ENCODE peak calls at places on chromosomes 7 and 10, in four cellular contexts. X, B, D and Q are unnamed samples.

GRCh38 chr7:138099813-138100212 is 23.6 kb downstream of the AKR1D1 start:
- DNase-seq in X (no peak), B (no peak), D (no peak), Q (no peak)

GRCh38 chr7:66697451-66698438 is 42.8 kb upstream of the RABGEF1 start:
- DNase-seq in X (no peak), B (peak), D (no peak), Q (no peak)

GRCh38 chr7:138000081-138000701 is 1.7 kb downstream of the CREB3L2 start:
- DNase-seq in X (no peak), B (peak), D (peak), Q (peak)

GRCh38 chr10:71770789-71771188 is 2.5 kb downstream of the VSIR start:
- DNase-seq in X (no peak), B (no peak), D (no peak), Q (no peak)

GRCh38 chr10:23408330-23408976 is 30.4 kb upstream of the OTUD1 start:
- DNase-seq in X (no peak), B (peak), D (no peak), Q (no peak)

GRCh38 chr7:36625247-36625646 is 99.0 kb downstream of the AOAH start:
- DNase-seq in X (no peak), B (no peak), D (no peak), Q (no peak)

GRCh38 chr10:107971411-107971810 is 806.9 kb upstream of the SORCS1 start:
- DNase-seq in X (no peak), B (no peak), D (no peak), Q (no peak)

GRCh38 chr7:30475580-30475979 is 3.0 kb downstream of the NOD1 start:
- DNase-seq in X (peak), B (no peak), D (no peak), Q (no peak)

GRCh38 chr10:126252884-126253612 is 135.2 kb downstream of the ADAM12 start:
- DNase-seq in X (no peak), B (peak), D (no peak), Q (no peak)

GRCh38 chr7:112395411-112395810 is 54.8 kb upstream of the IFRD1 start:
- DNase-seq in X (no peak), B (no peak), D (peak), Q (no peak)

GRCh38 chr7:27163776-27164380 is 1.5 kb downstream of the HOXA9 start:
- DNase-seq in X (no peak), B (no peak), D (no peak), Q (no peak)

GRCh38 chr10:90326498-90327267 is 531.2 kb downstream of the HTR7 start:
- DNase-seq in X (no peak), B (peak), D (no peak), Q (no peak)

GRCh38 chr7:142669074-142669654 is 80.1 kb upstream of the PRSS1 start:
- DNase-seq in X (no peak), B (peak), D (peak), Q (no peak)

GRCh38 chr7:96361116-96361857 is 39.4 kb upstream of the SLC25A13 start:
- DNase-seq in X (no peak), B (no peak), D (no peak), Q (no peak)

GRCh38 chr10:131774618-131775443 is 126.0 kb upstream of the PPP2R2D start:
- DNase-seq in X (peak), B (no peak), D (no peak), Q (peak)

GRCh38 chr10:99870051-99870730 is 87.8 kb downstream of the ABCC2 start:
- DNase-seq in X (no peak), B (no peak), D (no peak), Q (no peak)

GRCh38 chr7:41925946-41926345 is 223.1 kb upstream of the INHBA start:
- DNase-seq in X (no peak), B (peak), D (no peak), Q (no peak)

GRCh38 chr7:4549681-4550080 is 132.4 kb upstream of the FOXK1 start:
- DNase-seq in X (no peak), B (no peak), D (peak), Q (no peak)

GRCh38 chr7:96045181-96045580 is 272.8 kb downstream of the DYNC1I1 start:
- DNase-seq in X (no peak), B (no peak), D (no peak), Q (no peak)

GRCh38 chr7:149558149-149558861 is 60.7 kb upstream of the ZNF746 start:
- DNase-seq in X (no peak), B (peak), D (no peak), Q (no peak)

GRCh38 chr10:48598243-48598935 is 6.5 kb downstream of the ARHGAP22 start:
- DNase-seq in X (no peak), B (no peak), D (no peak), Q (no peak)

GRCh38 chr10:11655839-11656238 is 44.4 kb upstream of the USP6NL start:
- DNase-seq in X (no peak), B (no peak), D (no peak), Q (no peak)

GRCh38 chr7:32164341-32164996 is 94.3 kb upstream of the PDE1C start:
- DNase-seq in X (peak), B (peak), D (peak), Q (peak)

GRCh38 chr10:88042162-88043100 is 179.0 kb downstream of the PTEN start:
- DNase-seq in X (no peak), B (peak), D (peak), Q (peak)

GRCh38 chr10:36023939-36024338 is 381.8 kb upstream of the FZD8 start:
- DNase-seq in X (no peak), B (peak), D (peak), Q (no peak)

DNA sequence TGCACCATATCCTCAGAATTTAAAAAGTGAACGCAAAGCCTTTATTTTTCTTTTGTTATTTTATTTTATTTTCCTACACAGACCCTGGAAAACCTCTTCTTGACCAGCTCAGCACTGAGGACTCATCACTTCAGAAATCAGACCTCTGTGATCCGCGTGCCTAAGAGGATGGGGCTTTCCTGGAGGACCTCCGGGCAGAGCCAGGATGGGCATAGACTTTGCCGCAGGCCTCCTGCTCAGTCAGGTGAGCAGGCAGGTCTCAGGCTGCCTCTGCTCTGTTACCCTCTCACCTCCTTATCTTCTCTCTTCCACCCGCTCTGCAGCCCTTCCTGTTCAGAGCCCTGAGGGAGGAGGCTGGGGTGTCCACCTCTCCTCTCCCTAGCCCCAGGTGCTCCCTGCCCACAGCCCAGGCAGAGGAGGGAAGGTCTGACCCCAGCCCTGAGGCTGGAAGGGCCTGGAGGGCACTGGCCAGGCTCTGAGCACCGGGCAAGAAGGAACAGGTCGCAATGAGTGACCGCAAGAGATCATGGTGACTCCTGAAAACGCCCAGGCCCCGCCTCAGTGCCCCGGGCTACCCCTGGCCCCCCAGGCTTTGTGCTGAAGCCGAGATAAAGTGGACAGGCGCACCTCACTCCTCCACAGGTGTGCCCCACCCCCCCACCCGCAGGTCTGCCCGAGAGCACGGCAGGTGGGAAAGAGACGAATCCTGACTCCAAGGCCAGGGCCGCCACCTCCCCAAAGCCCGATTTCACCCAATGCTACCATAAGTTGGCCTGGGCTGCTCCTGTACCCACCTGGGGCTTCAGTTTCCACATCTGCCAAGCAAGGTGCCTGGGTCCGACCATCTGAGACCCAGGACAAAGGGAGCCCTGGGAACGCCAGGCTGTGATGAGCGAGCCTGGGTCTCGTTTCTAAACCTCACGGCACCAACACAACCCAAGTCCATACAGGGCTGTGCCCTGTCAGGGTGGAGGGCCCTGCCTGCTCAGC is 2.8 kb downstream of the CALML5 start:
- DNase-seq in X (no peak), B (no peak), D (no peak), Q (no peak)
- H3K4ac ChIP-seq in X (peak), B (no peak), D (no peak), Q (no peak)

GRCh38 chr7:47779341-47779771 is 168.9 kb downstream of the PKD1L1 start:
- DNase-seq in X (no peak), B (no peak), D (no peak), Q (no peak)
- H4K5ac ChIP-seq in X (no peak), B (peak), D (no peak), Q (no peak)

DNA sequence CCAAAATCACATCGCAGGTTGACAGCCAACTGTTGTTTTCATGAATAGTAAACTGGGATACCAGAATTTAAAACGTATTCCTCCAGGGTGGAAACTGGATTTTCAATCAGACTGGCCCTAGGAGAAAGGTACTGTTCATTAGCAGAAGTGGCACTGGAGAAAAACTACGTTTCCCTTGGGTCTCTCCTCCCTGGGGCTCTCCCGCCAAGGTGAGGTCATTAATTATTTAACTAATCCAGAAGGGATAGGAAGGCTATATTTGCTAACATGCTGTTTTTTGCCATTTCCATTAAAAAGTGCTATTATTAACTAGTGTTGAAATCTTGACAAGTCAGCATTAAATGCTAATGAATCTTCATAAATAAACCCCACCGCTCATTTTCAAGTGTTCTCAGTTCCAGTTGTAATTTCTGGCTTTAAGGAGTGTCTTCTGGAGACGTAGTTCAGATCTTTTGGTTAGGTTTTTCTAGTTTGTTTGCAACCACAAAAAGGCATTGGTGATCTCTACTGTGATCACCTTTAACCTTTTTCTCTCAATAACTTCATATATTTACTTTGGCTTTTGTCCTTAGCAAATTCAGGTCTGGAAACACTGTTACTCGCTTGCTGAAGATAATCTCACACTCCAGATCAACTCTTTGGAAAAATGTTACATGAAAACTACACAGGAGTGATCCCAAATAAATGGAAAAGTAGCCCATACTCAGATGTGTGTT is 25.0 kb downstream of the RHEB start:
- DNase-seq in X (no peak), B (no peak), D (no peak), Q (no peak)
- H3K4ac ChIP-seq in X (no peak), B (no peak), D (no peak), Q (no peak)

DNA sequence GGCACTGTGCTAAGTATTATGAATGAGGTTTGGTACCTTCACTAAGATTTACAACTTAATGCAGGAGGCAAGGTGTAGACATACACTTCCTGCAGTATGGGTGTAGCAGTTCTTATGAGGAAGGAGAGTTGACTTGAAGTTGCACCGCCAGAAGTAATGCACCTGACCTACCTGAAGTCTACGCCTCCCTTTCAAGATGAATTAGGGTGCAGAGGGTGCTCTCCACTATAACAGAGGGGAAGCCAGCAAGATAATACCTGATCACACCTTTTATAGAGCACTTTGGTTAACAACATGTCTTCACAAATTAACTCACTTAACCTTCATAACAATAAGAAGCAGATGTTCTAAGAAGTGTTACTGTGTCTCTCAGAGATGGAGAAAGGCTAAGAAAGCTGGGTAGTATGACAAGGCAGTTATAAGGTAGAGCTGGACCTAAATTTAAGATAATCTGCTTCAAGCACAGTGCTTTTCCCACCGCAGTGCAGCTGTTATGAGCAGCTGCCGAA is 552 bp upstream of the RAB18 start:
- DNase-seq in X (no peak), B (no peak), D (no peak), Q (no peak)
- H4K5ac ChIP-seq in X (no peak), B (peak), D (no peak), Q (no peak)

GRCh38 chr7:101124376-101125056 is 2.4 kb upstream of the SERPINE1 start:
- DNase-seq in X (no peak), B (peak), D (peak), Q (no peak)

GRCh38 chr7:101125989-101126650 is 784 bp upstream of the SERPINE1 start:
- DNase-seq in X (no peak), B (peak), D (no peak), Q (no peak)

GRCh38 chr7:101127460-101128039 is 646 bp downstream of the SERPINE1 start:
- DNase-seq in X (no peak), B (no peak), D (no peak), Q (no peak)

GRCh38 chr7:101128040-101128834 is 1.3 kb downstream of the SERPINE1 start:
- DNase-seq in X (no peak), B (no peak), D (no peak), Q (no peak)

DNA sequence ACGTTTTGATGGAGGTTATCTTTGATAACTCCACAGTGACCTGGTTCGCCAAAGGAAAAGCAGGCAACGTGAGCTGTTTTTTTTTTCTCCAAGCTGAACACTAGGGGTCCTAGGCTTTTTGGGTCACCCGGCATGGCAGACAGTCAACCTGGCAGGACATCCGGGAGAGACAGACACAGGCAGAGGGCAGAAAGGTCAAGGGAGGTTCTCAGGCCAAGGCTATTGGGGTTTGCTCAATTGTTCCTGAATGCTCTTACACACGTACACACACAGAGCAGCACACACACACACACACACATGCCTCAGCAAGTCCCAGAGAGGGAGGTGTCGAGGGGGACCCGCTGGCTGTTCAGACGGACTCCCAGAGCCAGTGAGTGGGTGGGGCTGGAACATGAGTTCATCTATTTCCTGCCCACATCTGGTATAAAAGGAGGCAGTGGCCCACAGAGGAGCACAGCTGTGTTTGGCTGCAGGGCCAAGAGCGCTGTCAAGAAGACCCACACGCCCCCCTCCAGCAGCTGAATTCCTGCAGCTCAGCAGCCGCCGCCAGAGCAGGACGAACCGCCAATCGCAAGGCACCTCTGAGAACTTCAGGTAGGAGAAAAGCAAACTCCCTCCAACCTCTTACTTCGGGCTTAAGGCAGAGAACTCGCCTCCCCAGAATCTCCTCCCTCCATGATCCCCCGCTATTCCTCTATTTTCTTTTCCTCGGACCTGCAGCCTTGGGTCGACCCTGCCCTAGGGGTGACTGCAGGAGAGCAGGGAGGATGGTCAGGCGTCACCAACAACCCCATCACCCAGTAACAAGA is at the start of gene SERPINE1:
- DNase-seq in X (peak), B (peak), D (peak), Q (peak)
- H3K4ac ChIP-seq in X (peak), B (peak), D (peak), Q (no peak)

GRCh38 chr7:20894806-20895205 is 108.1 kb upstream of the SP8 start:
- DNase-seq in X (no peak), B (no peak), D (no peak), Q (no peak)
- H4K5ac ChIP-seq in X (no peak), B (no peak), D (no peak), Q (no peak)

DNA sequence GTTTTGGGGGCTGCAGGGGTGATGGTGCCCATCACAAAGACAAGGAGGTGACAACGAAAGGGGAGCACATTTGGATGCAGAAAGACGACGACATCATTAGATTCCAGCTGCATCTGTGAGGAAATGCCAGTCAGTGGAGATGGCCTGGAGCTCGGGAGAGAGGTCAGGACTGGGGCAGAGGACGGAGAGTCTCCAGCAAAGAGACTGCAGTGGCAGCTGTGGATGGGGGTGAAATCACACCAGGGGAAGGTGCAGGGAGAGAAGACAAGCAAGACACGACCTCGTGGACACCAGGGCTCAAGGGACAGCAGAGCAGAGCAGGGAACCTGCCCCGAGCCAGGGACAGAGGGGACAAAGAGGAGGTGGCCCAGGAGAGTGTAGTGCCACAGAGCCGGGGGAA is 203.4 kb downstream of the PRPF18 start:
- DNase-seq in X (no peak), B (no peak), D (no peak), Q (no peak)
- H3K4ac ChIP-seq in X (no peak), B (peak), D (no peak), Q (no peak)

GRCh38 chr10:68230268-68230667 is 1.6 kb downstream of the ATOH7 start:
- DNase-seq in X (no peak), B (no peak), D (no peak), Q (no peak)
- H4K5ac ChIP-seq in X (no peak), B (no peak), D (no peak), Q (no peak)

DNA sequence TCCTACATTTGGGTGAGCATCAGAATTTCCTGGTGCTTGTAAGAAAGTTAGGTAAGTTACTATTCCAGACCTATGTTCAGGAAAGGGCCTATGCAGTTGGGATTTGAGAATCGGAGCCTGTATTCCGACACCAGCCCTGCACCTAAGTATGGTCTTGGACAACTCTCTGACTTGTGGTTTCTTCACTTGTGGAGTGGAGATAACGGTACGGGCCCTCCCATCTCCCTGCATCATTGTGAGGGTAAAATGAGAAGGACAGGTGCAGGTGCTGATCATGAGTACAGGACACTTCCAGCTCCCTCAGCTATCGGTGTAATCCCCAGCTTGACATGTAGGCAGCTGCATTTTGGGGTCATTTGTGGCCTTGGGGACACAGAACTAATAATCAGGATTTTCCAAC is 138.3 kb upstream of the NAMPT start:
- DNase-seq in X (no peak), B (no peak), D (no peak), Q (no peak)
- H3K4ac ChIP-seq in X (no peak), B (peak), D (no peak), Q (no peak)